ENCODE peak calls at places on chromosomes 6 and 20, in five cellular contexts. One of them, this sample, is unnamed.

GRCh38 chr20:20457392-20458126 is 89.7 kb downstream of the INSM1 start:
- DNase-seq in brain microvascular endothelial cell: peak; percentile 51
- DNase-seq in GM13976: no peak
- DNase-seq in left lung: no peak
- DNase-seq in occipital lobe: no peak
- DNase-seq in this sample: no peak

GRCh38 chr20:34891166-34892062 is 15.0 kb downstream of the ACSS2 start:
- DNase-seq in brain microvascular endothelial cell: peak; percentile 40
- DNase-seq in GM13976: no peak
- DNase-seq in left lung: no peak
- DNase-seq in occipital lobe: no peak
- DNase-seq in this sample: no peak

GRCh38 chr6:126293891-126294524 is 45.9 kb upstream of the CENPW start:
- DNase-seq in brain microvascular endothelial cell: no peak
- DNase-seq in GM13976: no peak
- DNase-seq in left lung: no peak
- DNase-seq in occipital lobe: no peak
- DNase-seq in this sample: no peak

GRCh38 chr20:24981750-24982149 is 10.8 kb downstream of the APMAP start:
- DNase-seq in brain microvascular endothelial cell: no peak
- DNase-seq in GM13976: no peak
- DNase-seq in left lung: peak; percentile 82
- DNase-seq in occipital lobe: no peak
- DNase-seq in this sample: peak; percentile 79

GRCh38 chr6:42148058-42148457 is 5.6 kb upstream of the C6orf132 start:
- DNase-seq in brain microvascular endothelial cell: peak; percentile 47
- DNase-seq in GM13976: no peak
- DNase-seq in left lung: no peak
- DNase-seq in occipital lobe: no peak
- DNase-seq in this sample: no peak

GRCh38 chr6:146312606-146313005 is 231.0 kb upstream of the RAB32 start:
- DNase-seq in brain microvascular endothelial cell: no peak
- DNase-seq in GM13976: no peak
- DNase-seq in left lung: no peak
- DNase-seq in occipital lobe: no peak
- DNase-seq in this sample: no peak

GRCh38 chr20:35901678-35902544 is 52.4 kb downstream of the SCAND1 start:
- DNase-seq in brain microvascular endothelial cell: peak; percentile 91
- DNase-seq in GM13976: no peak
- DNase-seq in left lung: no peak
- DNase-seq in occipital lobe: no peak
- DNase-seq in this sample: no peak

GRCh38 chr6:49805246-49805645 is 18.2 kb upstream of the PGK2 start:
- DNase-seq in brain microvascular endothelial cell: no peak
- DNase-seq in GM13976: no peak
- DNase-seq in left lung: no peak
- DNase-seq in occipital lobe: no peak
- DNase-seq in this sample: no peak

GRCh38 chr6:21500894-21501293 is 92.7 kb upstream of the SOX4 start:
- DNase-seq in brain microvascular endothelial cell: no peak
- DNase-seq in GM13976: no peak
- DNase-seq in left lung: no peak
- DNase-seq in occipital lobe: no peak
- DNase-seq in this sample: no peak

GRCh38 chr6:13847651-13848050 is 33.3 kb upstream of the MCUR1 start:
- DNase-seq in brain microvascular endothelial cell: no peak
- DNase-seq in GM13976: no peak
- DNase-seq in left lung: no peak
- DNase-seq in occipital lobe: no peak
- DNase-seq in this sample: no peak

GRCh38 chr6:37525460-37526357 is 26.0 kb upstream of the CCDC167 start:
- DNase-seq in brain microvascular endothelial cell: peak; percentile 34
- DNase-seq in GM13976: peak; percentile 65
- DNase-seq in left lung: no peak
- DNase-seq in occipital lobe: no peak
- DNase-seq in this sample: no peak

GRCh38 chr20:64077094-64077493 is 2.2 kb downstream of the RGS19 start:
- DNase-seq in brain microvascular endothelial cell: no peak
- DNase-seq in GM13976: peak; percentile 75
- DNase-seq in left lung: no peak
- DNase-seq in occipital lobe: no peak
- DNase-seq in this sample: no peak

GRCh38 chr20:9838378-9839295 is at the start of gene PAK5:
- DNase-seq in brain microvascular endothelial cell: peak; percentile 18
- DNase-seq in GM13976: no peak
- DNase-seq in left lung: peak; percentile 61
- DNase-seq in occipital lobe: peak; percentile 88
- DNase-seq in this sample: peak; percentile 86

GRCh38 chr20:44606725-44607441 is 24.5 kb downstream of the PKIG start:
- DNase-seq in brain microvascular endothelial cell: no peak
- DNase-seq in GM13976: no peak
- DNase-seq in left lung: no peak
- DNase-seq in occipital lobe: no peak
- DNase-seq in this sample: no peak

GRCh38 chr20:364905-365794 is 15.4 kb upstream of the TRIB3 start:
- DNase-seq in brain microvascular endothelial cell: peak; percentile 24
- DNase-seq in GM13976: no peak
- DNase-seq in left lung: no peak
- DNase-seq in occipital lobe: no peak
- DNase-seq in this sample: no peak

GRCh38 chr20:58708246-58708931 is 15.8 kb downstream of the NPEPL1 start:
- DNase-seq in brain microvascular endothelial cell: no peak
- DNase-seq in GM13976: no peak
- DNase-seq in left lung: peak; percentile 22
- DNase-seq in occipital lobe: no peak
- DNase-seq in this sample: peak; percentile 60

GRCh38 chr20:11626551-11626950 is 291.1 kb upstream of the BTBD3 start:
- DNase-seq in brain microvascular endothelial cell: no peak
- DNase-seq in GM13976: no peak
- DNase-seq in left lung: no peak
- DNase-seq in occipital lobe: no peak
- DNase-seq in this sample: no peak

GRCh38 chr6:133768656-133769295 is 120.1 kb upstream of the TCF21 start:
- DNase-seq in brain microvascular endothelial cell: no peak
- DNase-seq in GM13976: no peak
- DNase-seq in left lung: no peak
- DNase-seq in occipital lobe: no peak
- DNase-seq in this sample: no peak

GRCh38 chr20:17571153-17571527 is 1.3 kb downstream of the DSTN start:
- DNase-seq in brain microvascular endothelial cell: no peak
- DNase-seq in GM13976: peak; percentile 54
- DNase-seq in left lung: no peak
- DNase-seq in occipital lobe: no peak
- DNase-seq in this sample: no peak

GRCh38 chr6:1390805-1391511 is 1.6 kb downstream of the FOXF2 start:
- DNase-seq in brain microvascular endothelial cell: no peak
- DNase-seq in GM13976: no peak
- DNase-seq in left lung: no peak
- DNase-seq in occipital lobe: no peak
- DNase-seq in this sample: no peak

This sample was measured in upper lobe of right lung.